ENCODE peak calls at places on chromosomes 3 and 15, in nine cellular contexts. K is tibial nerve, A is ovary, W is breast epithelium, C is right lobe of liver, L is body of pancreas, I is A549, F is uterus, Z is IMR-90. R is an unnamed sample.

GRCh38 chr15:83100072-83100646 is 7.3 kb upstream of the TM6SF1 start:
- DNase-seq in C (no peak), W (no peak), K (no peak), I (no peak), L (no peak), A (no peak), Z (no peak), F (no peak), R (no peak)

GRCh38 chr3:30768703-30769550 is 125.5 kb downstream of the GADL1 start:
- DNase-seq in W (peak), C (peak), I (peak), Z (peak), K (peak), L (peak), A (peak), F (peak), R (peak)

GRCh38 chr3:139302084-139302800 is 41.6 kb upstream of the MRPS22 start:
- DNase-seq in W (peak), I (peak), K (no peak), C (no peak), Z (peak), L (no peak), F (peak), A (no peak), R (peak)

GRCh38 chr15:59838900-59839299 is 149.8 kb upstream of the BNIP2 start:
- DNase-seq in L (no peak), A (no peak), K (no peak), Z (no peak), I (no peak), F (no peak), C (no peak), W (no peak), R (no peak)

GRCh38 chr3:105951043-105951442 is 82.2 kb upstream of the CBLB start:
- DNase-seq in W (no peak), F (no peak), A (no peak), K (no peak), L (no peak), I (no peak), C (no peak), Z (no peak), R (no peak)

GRCh38 chr3:6439824-6440223 is 421.1 kb upstream of the GRM7 start:
- DNase-seq in K (no peak), W (no peak), F (no peak), L (no peak), I (no peak), Z (no peak), C (no peak), A (no peak), R (no peak)

GRCh38 chr3:42173307-42173706 is 82.2 kb downstream of the TRAK1 start:
- DNase-seq in A (no peak), L (no peak), F (no peak), C (no peak), K (no peak), W (no peak), I (no peak), Z (no peak), R (no peak)

GRCh38 chr3:17852217-17852616 is 109.8 kb upstream of the TBC1D5 start:
- DNase-seq in Z (no peak), W (no peak), C (no peak), K (no peak), A (no peak), F (no peak), I (no peak), L (no peak), R (no peak)

GRCh38 chr15:77468896-77469295 is 48.2 kb downstream of the HMG20A start:
- DNase-seq in F (no peak), K (no peak), W (no peak), C (no peak), I (no peak), Z (no peak), L (no peak), A (no peak), R (no peak)

GRCh38 chr3:47009225-47010049 is 30.0 kb downstream of the NBEAL2 start:
- DNase-seq in I (no peak), C (peak), Z (peak), W (peak), K (peak), F (peak), A (peak), L (peak), R (peak)

GRCh38 chr15:56369234-56369633 is 4.0 kb downstream of the TEX9 start:
- DNase-seq in Z (no peak), I (no peak), F (no peak), A (no peak), W (no peak), K (no peak), L (no peak), C (no peak), R (no peak)

GRCh38 chr3:125129512-125129962 is 73.7 kb upstream of the HEG1 start:
- DNase-seq in K (no peak), C (no peak), I (peak), Z (peak), A (no peak), L (no peak), F (peak), W (no peak), R (peak)

GRCh38 chr15:51888593-51889195 is 59.2 kb downstream of the TMOD3 start:
- DNase-seq in Z (peak), W (no peak), A (no peak), I (peak), L (no peak), K (no peak), C (no peak), F (no peak), R (no peak)

GRCh38 chr3:71356272-71356671 is 227.3 kb downstream of the FOXP1 start:
- DNase-seq in I (no peak), A (no peak), Z (no peak), K (no peak), W (no peak), F (no peak), C (no peak), L (no peak), R (no peak)

GRCh38 chr3:178795349-178795748 is 259.1 kb downstream of the KCNMB2 start:
- DNase-seq in F (no peak), Z (no peak), A (no peak), W (no peak), C (no peak), I (no peak), L (no peak), K (no peak), R (no peak)

GRCh38 chr15:92495468-92495867 is 101.8 kb downstream of the ST8SIA2 start:
- DNase-seq in Z (no peak), K (no peak), L (no peak), A (no peak), F (no peak), W (no peak), I (no peak), C (no peak), R (no peak)

GRCh38 chr3:168341192-168341816 is 245.6 kb upstream of the GOLIM4 start:
- DNase-seq in C (no peak), K (no peak), Z (peak), I (no peak), L (no peak), W (no peak), A (no peak), F (no peak), R (no peak)

GRCh38 chr3:58900372-58900771 is 149.5 kb downstream of the CFAP20DC start:
- DNase-seq in F (no peak), W (no peak), A (no peak), C (no peak), L (no peak), I (no peak), Z (no peak), K (no peak), R (no peak)

GRCh38 chr3:141407043-141407442 is 38.7 kb downstream of the ZBTB38 start:
- DNase-seq in I (peak), L (no peak), K (no peak), A (peak), C (peak), F (peak), W (peak), Z (peak), R (peak)

GRCh38 chr15:49044002-49044401 is 2.2 kb downstream of the SECISBP2L start:
- DNase-seq in W (no peak), Z (no peak), A (no peak), I (no peak), C (no peak), F (no peak), L (no peak), K (no peak), R (no peak)

GRCh38 chr3:99716463-99716995 is 78.1 kb downstream of the COL8A1 start:
- DNase-seq in I (no peak), K (no peak), F (no peak), A (no peak), Z (no peak), C (no peak), L (no peak), W (no peak), R (no peak)

GRCh38 chr3:129323651-129324294 is 45.1 kb downstream of the HMCES start:
- DNase-seq in W (no peak), I (no peak), C (peak), A (no peak), K (no peak), L (no peak), Z (no peak), F (no peak), R (no peak)

GRCh38 chr15:68375716-68376220 is 56.2 kb downstream of the ITGA11 start:
- DNase-seq in K (no peak), I (no peak), L (no peak), Z (no peak), A (no peak), F (peak), C (no peak), W (no peak), R (peak)

GRCh38 chr15:29089731-29090616 is 179.6 kb downstream of the NSMCE3 start:
- DNase-seq in C (no peak), A (no peak), Z (peak), W (no peak), I (no peak), L (no peak), K (no peak), F (no peak), R (no peak)

GRCh38 chr15:80182611-80183210 is 29.9 kb downstream of the FAH start:
- DNase-seq in I (no peak), K (no peak), A (no peak), L (no peak), W (no peak), C (no peak), Z (peak), F (no peak), R (no peak)

GRCh38 chr15:62850318-62850717 is 192.2 kb upstream of the TPM1 start:
- DNase-seq in L (peak), F (no peak), K (no peak), C (peak), A (no peak), Z (no peak), I (no peak), W (peak), R (no peak)

GRCh38 chr3:187743195-187744141 is 1.8 kb downstream of the BCL6 start:
- DNase-seq in I (peak), F (peak), L (peak), K (peak), A (peak), Z (peak), W (peak), C (peak), R (no peak)

GRCh38 chr3:187744169-187745151 is 808 bp downstream of the BCL6 start:
- DNase-seq in L (peak), C (peak), K (no peak), W (peak), Z (peak), F (peak), A (peak), I (peak), R (no peak)

GRCh38 chr3:187741403-187742350 is 3.6 kb downstream of the BCL6 start:
- DNase-seq in Z (peak), L (peak), W (peak), A (peak), I (peak), K (peak), F (peak), C (peak), R (peak)

GRCh38 chr3:187740446-187741399 is 4.5 kb downstream of the BCL6 start:
- DNase-seq in W (peak), Z (peak), A (peak), I (peak), K (peak), L (peak), C (peak), F (peak), R (no peak)

DNA sequence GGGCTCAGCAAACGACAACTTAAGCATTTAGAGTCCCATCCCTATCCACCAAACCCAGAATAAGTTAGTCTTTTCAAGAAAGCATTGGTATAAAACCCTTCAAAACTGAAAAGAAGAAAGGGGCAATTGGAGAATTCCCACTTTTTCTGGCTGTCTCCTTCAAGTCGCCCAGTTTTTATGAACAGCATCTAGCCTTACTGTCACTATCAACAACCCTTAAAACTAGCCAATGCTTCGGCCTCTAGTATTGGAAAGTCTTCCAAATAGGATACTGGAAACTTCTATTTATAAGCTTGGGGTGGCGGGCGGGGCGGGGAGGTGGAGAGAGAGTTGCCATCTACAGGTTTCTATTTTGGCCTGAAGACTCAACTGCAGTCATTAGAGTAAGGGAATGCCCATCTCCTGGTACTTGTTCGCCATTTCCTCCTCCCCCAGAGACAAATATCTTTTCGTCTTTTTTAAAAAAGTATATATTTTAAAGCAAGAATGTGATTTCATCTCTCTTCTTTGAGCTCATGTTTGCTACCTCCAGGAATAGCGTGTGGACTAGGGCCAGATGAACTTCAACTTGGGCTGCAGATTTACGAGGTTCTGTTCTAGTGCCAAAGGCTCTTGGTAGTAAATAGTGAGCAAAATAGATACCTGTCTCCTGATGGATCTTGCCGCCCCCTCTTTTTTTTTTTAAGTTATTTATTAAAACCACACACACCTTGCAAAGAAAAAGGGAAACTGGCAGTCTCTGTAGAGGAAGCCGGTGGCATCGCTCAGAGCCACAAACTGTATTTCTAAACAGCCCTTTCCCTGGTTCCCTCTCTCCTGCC is 2.7 kb downstream of the BCL6 start:
- DNase-seq in A (peak), L (peak), K (no peak), W (peak), I (no peak), F (peak), C (no peak), Z (peak), R (no peak)
- TF ChIP-seq CTCF in A (peak), L (no peak), K (no peak), W (peak), I (no peak), F (no peak), C (no peak), Z (no peak), R (no peak)

DNA sequence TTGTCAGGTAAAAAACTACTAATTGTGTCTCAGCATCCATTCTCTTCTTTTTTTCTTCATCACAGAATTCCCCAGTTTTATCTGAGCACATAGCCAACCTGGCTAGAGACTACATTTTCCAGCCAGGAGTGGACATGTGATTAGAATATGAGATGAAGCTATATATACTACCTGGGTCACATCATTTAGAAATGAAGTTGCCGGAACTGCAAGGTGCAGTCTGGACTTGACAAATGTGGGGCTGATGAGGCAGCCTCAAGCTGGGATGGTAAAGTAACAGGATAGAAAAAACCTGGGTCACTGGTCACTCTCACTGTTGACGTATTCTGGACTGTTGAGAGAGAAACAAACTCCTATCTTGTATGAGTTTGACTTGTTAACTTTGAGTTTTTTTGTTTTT is 99.6 kb downstream of the STRIT1 start:
- DNase-seq in C (no peak), I (no peak), W (no peak), K (no peak), L (no peak), F (no peak), Z (no peak), A (no peak), R (no peak)
- TF ChIP-seq POLR2A in C (no peak), I (no peak), W (no peak), K (no peak), L (no peak), F (no peak), Z (no peak), A (no peak), R (no peak)

GRCh38 chr3:133962879-133963278 is 66.8 kb downstream of the SLCO2A1 start:
- DNase-seq in W (no peak), C (no peak), A (no peak), Z (peak), K (no peak), L (no peak), F (no peak), I (no peak), R (peak)

GRCh38 chr3:133965906-133966305 is 63.8 kb downstream of the SLCO2A1 start:
- DNase-seq in A (no peak), Z (no peak), L (no peak), K (no peak), F (no peak), C (no peak), I (no peak), W (no peak), R (no peak)

GRCh38 chr3:133965033-133965570 is 64.6 kb downstream of the SLCO2A1 start:
- DNase-seq in W (no peak), Z (peak), A (no peak), I (no peak), C (no peak), K (no peak), L (no peak), F (no peak), R (no peak)

GRCh38 chr3:133963657-133964396 is 65.9 kb downstream of the SLCO2A1 start:
- DNase-seq in A (no peak), I (no peak), C (no peak), W (no peak), L (no peak), F (no peak), Z (no peak), K (no peak), R (peak)

DNA sequence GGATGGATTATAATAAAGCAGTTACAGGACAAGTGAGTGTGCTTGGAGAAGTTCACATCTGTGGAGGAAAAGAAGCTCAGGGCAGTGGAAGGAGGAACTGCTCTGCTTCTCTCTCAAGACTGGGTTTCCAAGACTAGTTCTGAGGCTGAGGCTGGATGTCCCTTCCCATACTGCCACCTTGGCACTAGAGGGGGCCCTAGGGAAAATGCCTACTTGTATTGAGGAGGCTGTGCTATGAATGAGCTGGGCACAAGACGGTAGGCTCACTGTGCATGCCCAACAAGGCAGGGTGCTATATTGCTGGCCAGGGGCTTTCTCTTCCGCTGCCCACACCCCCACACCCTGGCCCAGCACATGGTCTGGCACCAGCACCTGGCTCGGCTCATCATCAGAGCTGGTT is 65.2 kb downstream of the SLCO2A1 start:
- DNase-seq in Z (no peak), K (no peak), A (no peak), L (no peak), I (peak), W (no peak), F (no peak), C (no peak), R (no peak)
- TF ChIP-seq CTCF in Z (peak), K (no peak), A (no peak), L (no peak), I (no peak), W (no peak), F (no peak), C (no peak), R (no peak)

GRCh38 chr3:150762662-150763121 is 277 bp downstream of the SIAH2 start:
- DNase-seq in I (no peak), F (no peak), L (peak), C (no peak), W (no peak), Z (no peak), K (no peak), A (no peak), R (no peak)

GRCh38 chr3:150760431-150761200 is 2.4 kb downstream of the SIAH2 start:
- DNase-seq in W (no peak), F (no peak), K (no peak), C (no peak), A (no peak), L (no peak), I (no peak), Z (no peak), R (no peak)

GRCh38 chr3:150763841-150764483 is 993 bp upstream of the SIAH2 start:
- DNase-seq in A (peak), K (peak), Z (peak), C (peak), F (peak), W (peak), L (peak), I (peak), R (peak)

GRCh38 chr3:150763122-150763840 is at the start of gene SIAH2:
- DNase-seq in W (peak), I (peak), F (peak), K (peak), C (peak), Z (peak), A (peak), L (peak), R (peak)

DNA sequence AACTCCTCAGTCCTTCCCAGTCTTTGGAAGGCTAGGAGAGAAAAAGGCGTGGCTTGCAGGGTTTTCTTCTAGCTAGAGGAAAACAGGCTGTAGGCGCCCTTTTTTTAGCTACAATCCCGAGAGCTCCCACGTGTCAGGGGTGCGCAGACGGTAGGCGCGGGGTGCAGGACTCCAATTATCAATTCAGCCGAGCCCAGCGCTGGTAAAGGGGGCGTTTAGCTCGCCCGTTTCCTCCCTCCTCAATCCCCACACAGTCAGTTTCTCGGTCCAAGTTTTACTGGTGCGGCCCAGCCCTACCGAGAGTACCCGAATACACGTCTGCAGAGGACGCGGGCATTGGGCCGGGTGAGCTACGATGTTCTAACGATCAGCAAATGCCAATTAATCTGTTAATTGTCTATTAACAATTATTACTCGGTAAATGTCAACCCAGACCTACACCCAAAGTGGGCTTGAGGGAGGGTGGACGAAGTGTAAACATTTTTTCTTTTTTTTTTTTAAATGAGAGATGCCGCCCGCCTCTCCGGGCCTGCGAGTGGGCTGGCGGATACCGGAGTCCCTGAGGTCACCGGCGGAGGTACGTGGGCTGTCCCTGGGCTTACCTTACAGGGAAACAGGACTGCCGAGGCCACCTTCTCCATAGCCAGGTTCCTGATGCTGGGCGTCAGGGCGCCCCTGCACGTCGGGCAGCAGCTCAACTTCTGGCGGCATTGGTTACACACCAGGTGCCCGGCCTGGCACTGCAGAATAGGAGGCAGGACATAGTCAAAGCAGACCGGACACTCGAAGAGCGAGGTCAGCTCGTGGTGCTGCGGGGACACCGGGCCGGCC is 923 bp downstream of the SIAH2 start:
- DNase-seq in F (peak), A (peak), C (peak), K (peak), Z (peak), I (peak), L (peak), W (peak), R (peak)
- TF ChIP-seq POLR2A in F (peak), A (peak), C (peak), K (peak), Z (peak), I (no peak), L (peak), W (no peak), R (no peak)

GRCh38 chr3:121883507-121883906 is 10.7 kb upstream of the SLC15A2 start:
- DNase-seq in K (no peak), C (no peak), L (no peak), A (no peak), W (no peak), Z (peak), F (no peak), I (peak), R (no peak)
- TF ChIP-seq CTCF in K (no peak), C (no peak), L (peak), A (no peak), W (peak), Z (peak), F (no peak), I (no peak), R (no peak)

R was measured in lower leg skin.